ENCODE peak calls at places on chromosomes 7 and 10, in nine cellular contexts. S is HT1080; P is fibroblast of lung; B is activated CD8-positive, alpha-beta memory T cell treated with anti-CD3 and anti-CD28 coated beads for 48 hours; M is SW480; W is ELF-1; L is stimulated activated CD4-positive, alpha-beta T cell treated with anti-CD3 and anti-CD28 coated beads, Interleukin-2, amount 100 ng/mL, for 48 hours; I is cerebellar nuclear complex; A is neuronal stem cell. Q is an unnamed sample.

GRCh38 chr7:92489634-92490033 is 11.9 kb upstream of the ERVW-1 start:
- DNase-seq in M (no peak), I (no peak), W (no peak), P (peak), A (no peak), B (no peak), S (no peak), L (no peak), Q (no peak)

GRCh38 chr10:47031251-47031952 is 120.2 kb downstream of the PTPN20 start:
- DNase-seq in I (no peak), P (no peak), B (no peak), A (no peak), L (no peak), M (peak), W (peak), S (peak), Q (no peak)

GRCh38 chr10:24952146-24952700 is at the start of gene PRTFDC1:
- DNase-seq in P (peak), A (peak), L (no peak), W (peak), B (no peak), I (no peak), S (no peak), M (no peak), Q (peak)

GRCh38 chr7:140214075-140214684 is 37.4 kb upstream of the KDM7A start:
- DNase-seq in S (peak), A (no peak), L (no peak), B (no peak), M (peak), W (no peak), I (no peak), P (peak), Q (peak)

GRCh38 chr7:104978460-104978859 is 35.5 kb upstream of the KMT2E start:
- DNase-seq in I (no peak), W (no peak), S (no peak), L (no peak), M (no peak), B (no peak), A (no peak), P (no peak), Q (no peak)

GRCh38 chr10:123356101-123356500 is 201.9 kb downstream of the BUB3 start:
- DNase-seq in I (no peak), L (no peak), P (no peak), A (no peak), M (no peak), S (peak), B (no peak), W (no peak), Q (no peak)

GRCh38 chr10:69861251-69862240 is 59.8 kb downstream of the COL13A1 start:
- DNase-seq in W (no peak), A (no peak), I (no peak), L (no peak), M (peak), B (no peak), S (peak), P (peak), Q (peak)

GRCh38 chr10:104638861-104639594 is 2.1 kb upstream of the SORCS3 start:
- DNase-seq in A (peak), W (peak), I (no peak), S (no peak), M (no peak), P (no peak), B (no peak), L (no peak), Q (no peak)

GRCh38 chr7:41699532-41699931 is 3.4 kb downstream of the INHBA start:
- DNase-seq in S (no peak), A (no peak), P (peak), M (no peak), I (no peak), W (peak), L (no peak), B (no peak), Q (no peak)

GRCh38 chr10:86033581-86033980 is 333.0 kb downstream of the GRID1 start:
- DNase-seq in A (no peak), P (no peak), W (no peak), B (no peak), I (no peak), L (no peak), S (no peak), M (no peak), Q (no peak)

GRCh38 chr7:16504019-16504418 is 22.6 kb upstream of the LRRC72 start:
- DNase-seq in L (no peak), B (no peak), P (peak), W (peak), I (no peak), A (no peak), M (no peak), S (peak), Q (peak)

GRCh38 chr10:6211341-6212265 is 8.9 kb downstream of the PFKFB3 start:
- DNase-seq in B (no peak), A (peak), M (no peak), P (peak), I (no peak), S (no peak), W (peak), L (no peak), Q (no peak)

GRCh38 chr7:74212661-74213060 is 2.9 kb downstream of the LAT2 start:
- DNase-seq in I (no peak), L (no peak), B (no peak), S (no peak), M (no peak), W (no peak), A (no peak), P (no peak), Q (no peak)

GRCh38 chr7:152414779-152415178 is 21.0 kb downstream of the KMT2C start:
- DNase-seq in P (no peak), I (no peak), W (no peak), S (no peak), M (no peak), A (no peak), B (no peak), L (no peak), Q (no peak)

GRCh38 chr10:486668-487067 is 202.8 kb downstream of the DIP2C start:
- DNase-seq in I (no peak), A (no peak), M (no peak), L (no peak), B (no peak), P (no peak), S (no peak), W (peak), Q (no peak)

GRCh38 chr7:191105-192034 is 1.0 kb upstream of the FAM20C start:
- DNase-seq in L (no peak), P (peak), A (no peak), M (peak), I (no peak), B (no peak), S (peak), W (peak), Q (peak)

GRCh38 chr10:128688154-128688553 is 561.9 kb upstream of the MKI67 start:
- DNase-seq in L (no peak), P (no peak), S (no peak), W (no peak), I (no peak), M (no peak), A (no peak), B (no peak), Q (no peak)

GRCh38 chr7:105429746-105430612 is 41.3 kb upstream of the SRPK2 start:
- DNase-seq in S (peak), P (peak), A (no peak), L (peak), W (peak), I (no peak), B (no peak), M (peak), Q (peak)

GRCh38 chr7:45407730-45408406 is 166.3 kb upstream of the ADCY1 start:
- DNase-seq in L (no peak), P (no peak), B (no peak), W (peak), I (no peak), A (no peak), S (no peak), M (no peak), Q (no peak)

GRCh38 chr7:155889636-155890508 is 77.6 kb upstream of the SHH start:
- DNase-seq in S (no peak), B (no peak), L (no peak), P (no peak), M (no peak), A (no peak), W (no peak), I (no peak), Q (no peak)

Q was measured in PC-3.